ENCODE peak calls at places on chromosomes 11 and 22, in eight cellular contexts. P, F, M, Q, S, A, U and L are unnamed samples.
A peak's percentile ranks its signal among the peaks of the same experiment; 100 is the strongest.

GRCh38 chr11:70532066-70532440 is 133.7 kb downstream of the CTTN start:
- DNase-seq in A (no peak), P (no peak), U (no peak), M (no peak), Q (no peak), S (no peak), F (no peak), L (no peak)

GRCh38 chr11:129710423-129710822 is 105.2 kb upstream of the TMEM45B start:
- DNase-seq in S (no peak), A (no peak), M (no peak), F (no peak), P (no peak), U (no peak), Q (no peak), L (no peak)

GRCh38 chr11:7457211-7457610 is 28.1 kb upstream of the OLFML1 start:
- DNase-seq in F (peak; percentile 3), U (no peak), S (no peak), M (no peak), Q (peak; percentile 86), P (no peak), A (no peak), L (no peak)

GRCh38 chr11:11717064-11717725 is 95.4 kb upstream of the GALNT18 start:
- DNase-seq in Q (no peak), M (no peak), S (no peak), P (peak; percentile 89), U (no peak), F (no peak), A (no peak), L (no peak)

GRCh38 chr11:79269923-79270322 is 170.9 kb downstream of the TENM4 start:
- DNase-seq in S (no peak), Q (no peak), P (no peak), U (no peak), A (no peak), M (no peak), F (no peak), L (no peak)

GRCh38 chr11:1224491-1225385 is 1.9 kb downstream of the MUC5B start:
- DNase-seq in A (no peak), U (peak; percentile 53), P (no peak), F (no peak), Q (no peak), S (no peak), M (peak; percentile 30), L (no peak)

GRCh38 chr11:130819561-130819960 is 96.7 kb downstream of the SNX19 start:
- DNase-seq in U (no peak), P (no peak), S (no peak), A (no peak), F (no peak), Q (peak; percentile 61), M (no peak), L (no peak)

GRCh38 chr11:60899021-60899936 is 7.1 kb downstream of the PRPF19 start:
- DNase-seq in U (peak; percentile 81), Q (peak; percentile 90), S (peak; percentile 81), P (no peak), M (no peak), F (peak; percentile 68), A (no peak), L (no peak)

GRCh38 chr22:43262990-43263644 is 76.2 kb upstream of the TTLL12 start:
- DNase-seq in S (peak; percentile 44), U (no peak), P (no peak), M (peak; percentile 80), Q (peak; percentile 7), F (peak; percentile 48), A (no peak), L (peak; percentile 10)

GRCh38 chr22:49873228-49873940 is 19.7 kb downstream of the ZBED4 start:
- DNase-seq in F (no peak), S (no peak), Q (no peak), U (no peak), M (no peak), A (no peak), P (no peak), L (no peak)

GRCh38 chr11:10498022-10498400 is 42.9 kb downstream of the AMPD3 start:
- DNase-seq in P (no peak), U (no peak), S (no peak), F (no peak), M (no peak), Q (no peak), A (peak; percentile 25), L (no peak)

GRCh38 chr22:44567846-44568493 is 69.9 kb upstream of the RTL6 start:
- DNase-seq in U (peak; percentile 46), F (peak; percentile 13), A (no peak), Q (peak; percentile 63), S (peak; percentile 65), M (peak; percentile 48), P (no peak), L (no peak)

GRCh38 chr11:554824-555499 is 5.6 kb downstream of the LMNTD2 start:
- DNase-seq in U (peak; percentile 81), M (peak; percentile 73), F (no peak), P (no peak), Q (peak; percentile 71), S (peak; percentile 40), A (peak; percentile 75), L (no peak)

GRCh38 chr11:78696177-78696576 is 121.5 kb upstream of the NARS2 start:
- DNase-seq in M (no peak), S (no peak), U (no peak), Q (no peak), A (no peak), F (no peak), P (no peak), L (no peak)

GRCh38 chr11:8988329-8989234 is 15.2 kb downstream of the NRIP3 start:
- DNase-seq in Q (peak; percentile 76), P (no peak), F (peak; percentile 62), S (peak; percentile 10), M (no peak), U (no peak), A (no peak), L (no peak)

GRCh38 chr22:26579331-26579886 is 10.5 kb downstream of the TPST2 start:
- DNase-seq in M (no peak), Q (no peak), P (no peak), S (no peak), A (no peak), F (no peak), U (no peak), L (no peak)

GRCh38 chr11:111379500-111380136 is 543 bp upstream of the POU2AF1 start:
- DNase-seq in S (no peak), U (no peak), P (no peak), M (no peak), F (no peak), A (no peak), Q (no peak), L (no peak)

DNA sequence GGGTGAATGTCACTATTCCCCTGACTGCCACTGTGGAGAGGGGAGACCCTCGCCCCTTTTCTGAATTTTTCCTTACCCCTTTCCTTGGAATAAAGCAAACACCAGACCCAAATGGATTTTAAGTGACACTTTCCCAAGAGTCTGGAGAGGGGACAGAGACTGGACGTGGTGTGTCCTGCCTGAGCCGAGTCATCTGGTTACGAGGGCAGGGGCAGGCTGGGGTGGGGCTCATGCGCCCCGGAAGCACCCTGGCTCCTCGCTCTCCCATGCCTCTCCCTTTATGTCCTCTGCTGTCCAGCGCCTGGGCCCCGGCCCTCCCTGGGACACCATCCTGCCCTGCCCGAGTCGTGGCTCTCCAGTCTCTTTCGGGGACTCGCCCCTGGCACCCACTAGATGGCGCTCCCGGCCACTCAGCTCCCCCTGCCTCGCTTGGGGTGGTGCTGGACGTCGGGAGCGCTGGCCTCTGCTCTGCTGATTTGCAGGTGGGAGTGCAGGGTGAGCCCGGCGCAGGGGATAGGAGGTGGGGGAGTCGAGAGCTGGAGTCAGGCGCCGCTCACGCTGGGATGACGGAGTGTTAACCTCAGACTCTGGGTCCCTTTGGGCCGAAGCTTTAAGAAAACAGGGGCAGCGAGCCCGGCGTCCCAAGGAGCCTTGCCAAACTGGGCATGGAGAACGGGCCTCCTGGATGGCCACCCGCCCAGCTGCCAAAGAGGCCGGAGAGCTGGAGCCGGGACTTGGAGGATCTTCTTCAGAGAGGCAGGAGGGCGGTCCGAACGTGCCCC is 89.8 kb downstream of the RPS6KA4 start:
- DNase-seq in Q (peak; percentile 84), S (peak; percentile 61), F (peak; percentile 56), P (peak; percentile 56), U (peak; percentile 81), M (peak; percentile 85), A (peak; percentile 84), L (no peak)
- H3K4me3 ChIP-seq in Q (peak overlapping the region; percentile 6), S (no peak overlapping the region), F (no peak overlapping the region), P (no peak overlapping the region), U (peak overlapping the region; percentile 37), M (peak overlapping the region; percentile 12), A (no peak overlapping the region), L (peak overlapping the region; percentile 22)

DNA sequence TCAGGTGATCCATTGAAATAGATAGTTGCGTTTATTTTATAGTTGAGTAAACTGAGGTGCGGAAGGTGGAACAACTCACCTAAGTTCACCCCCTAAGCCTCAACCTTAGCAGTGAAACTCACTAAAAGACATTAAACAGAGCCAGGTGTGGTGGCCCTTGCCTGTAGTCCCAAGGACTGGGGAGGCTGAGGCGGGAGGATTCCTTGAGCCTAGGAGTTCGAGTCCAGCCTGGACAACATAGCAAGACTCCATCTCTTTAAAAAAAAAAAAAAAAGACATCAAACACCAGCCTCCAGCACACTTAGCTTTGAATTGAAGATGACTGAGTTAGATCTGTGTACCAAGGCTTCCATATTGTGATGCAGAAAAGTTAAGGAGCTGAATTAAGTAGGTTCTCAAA is 845 bp upstream of the RAB36 start:
- DNase-seq in S (no peak), F (no peak), U (no peak), Q (no peak), A (no peak), P (no peak), M (no peak), L (no peak)
- H3K4me3 ChIP-seq in S (no peak overlapping the region), F (no peak overlapping the region), U (peak overlapping the region; percentile 56), Q (peak overlapping the region; percentile 76), A (no peak overlapping the region), P (no peak overlapping the region), M (no peak overlapping the region), L (no peak overlapping the region)

DNA sequence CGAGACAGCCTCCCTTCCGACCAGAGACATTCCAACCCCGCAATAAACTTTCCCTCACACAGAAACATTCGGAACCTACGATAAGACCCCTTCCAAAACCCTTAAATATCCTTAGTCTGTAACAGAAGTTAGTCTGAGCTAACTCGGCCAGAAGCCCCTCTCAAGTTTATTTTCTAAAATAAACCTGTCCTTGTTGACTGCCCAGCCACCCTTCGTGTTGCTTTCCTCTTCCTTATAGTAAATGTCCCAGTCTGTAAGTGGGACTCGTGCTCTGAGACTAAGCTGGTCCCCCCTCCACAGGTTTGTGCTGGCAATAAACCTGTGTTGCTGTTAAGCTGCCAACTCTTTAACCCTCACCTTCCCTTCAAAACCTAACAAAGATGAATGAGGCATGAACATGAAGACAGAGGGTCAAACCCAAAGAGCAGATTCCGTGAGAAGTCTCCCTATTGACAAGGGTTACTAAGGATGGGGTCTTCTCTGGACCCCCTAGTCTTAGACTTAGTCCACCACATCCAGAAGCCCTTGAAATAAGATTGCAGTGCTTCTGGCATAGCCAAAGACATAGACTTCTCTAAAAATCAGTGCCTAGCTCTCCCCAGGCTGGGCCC is 18.2 kb downstream of the MIF start:
- DNase-seq in F (no peak), P (no peak), U (no peak), M (no peak), S (no peak), Q (no peak), A (no peak), L (no peak)
- H3K4me3 ChIP-seq in F (no peak overlapping the region), P (no peak overlapping the region), U (no peak overlapping the region), M (no peak overlapping the region), S (no peak overlapping the region), Q (no peak overlapping the region), A (no peak overlapping the region), L (no peak overlapping the region)

DNA sequence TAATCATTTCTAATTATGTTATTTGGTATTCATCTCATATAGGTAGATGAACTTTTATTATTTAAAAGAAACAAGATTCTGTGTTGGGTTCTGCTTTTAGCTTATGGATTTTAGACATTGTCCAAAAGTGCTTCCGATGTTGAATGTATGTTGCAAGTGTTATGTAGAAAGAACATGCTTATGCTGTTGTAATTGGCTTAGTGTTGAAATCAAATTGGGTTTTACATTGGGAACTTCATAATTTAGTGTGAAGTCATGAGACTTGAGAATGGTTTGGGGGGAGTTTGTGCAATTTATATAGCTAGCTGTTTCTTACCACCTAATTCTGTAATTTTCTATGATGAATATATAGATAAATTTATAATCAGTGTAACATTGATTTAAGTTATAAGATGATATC is 3.6 kb downstream of the MTMR3 start:
- DNase-seq in F (no peak), M (no peak), S (no peak), U (no peak), P (no peak), Q (no peak), A (no peak), L (no peak)
- H3K4me3 ChIP-seq in F (no peak overlapping the region), M (no peak overlapping the region), S (no peak overlapping the region), U (no peak overlapping the region), P (no peak overlapping the region), Q (no peak overlapping the region), A (no peak overlapping the region), L (no peak overlapping the region)